ENCODE peak calls at places on chromosomes 2 and 18, in seven cellular contexts. One of them, this sample, is unnamed.

GRCh38 chr2:101135412-101136296 is 15.5 kb downstream of the TBC1D8 start:
- DNase-seq in K562: no peak
- DNase-seq in H1: no peak
- DNase-seq in SK-N-SH: no peak
- DNase-seq in HepG2: peak
- DNase-seq in GM12878: no peak
- DNase-seq in Panc1: no peak
- DNase-seq in this sample: no peak

GRCh38 chr2:68837861-68838341 is 33.3 kb downstream of the BMP10 start:
- DNase-seq in K562: no peak
- DNase-seq in H1: no peak
- DNase-seq in SK-N-SH: no peak
- DNase-seq in HepG2: no peak
- DNase-seq in GM12878: peak
- DNase-seq in Panc1: no peak
- DNase-seq in this sample: no peak

GRCh38 chr2:138395565-138396306 is 105.8 kb upstream of the SPOPL start:
- DNase-seq in K562: no peak
- DNase-seq in H1: no peak
- DNase-seq in SK-N-SH: no peak
- DNase-seq in HepG2: no peak
- DNase-seq in GM12878: no peak
- DNase-seq in Panc1: no peak
- DNase-seq in this sample: no peak

GRCh38 chr2:139177041-139177440 is 396.9 kb upstream of the NXPH2 start:
- DNase-seq in K562: no peak
- DNase-seq in H1: no peak
- DNase-seq in SK-N-SH: no peak
- DNase-seq in HepG2: no peak
- DNase-seq in GM12878: no peak
- DNase-seq in Panc1: no peak
- DNase-seq in this sample: no peak

GRCh38 chr2:118902279-118903028 is 39.5 kb upstream of the MARCO start:
- DNase-seq in K562: no peak
- DNase-seq in H1: no peak
- DNase-seq in SK-N-SH: no peak
- DNase-seq in HepG2: no peak
- DNase-seq in GM12878: no peak
- DNase-seq in Panc1: no peak
- DNase-seq in this sample: no peak

GRCh38 chr2:64779117-64779690 is 125.5 kb upstream of the SERTAD2 start:
- DNase-seq in K562: no peak
- DNase-seq in H1: no peak
- DNase-seq in SK-N-SH: no peak
- DNase-seq in HepG2: no peak
- DNase-seq in GM12878: no peak
- DNase-seq in Panc1: no peak
- DNase-seq in this sample: no peak

GRCh38 chr2:206004004-206004693 is 81.8 kb downstream of the INO80D start:
- DNase-seq in K562: peak
- DNase-seq in H1: peak
- DNase-seq in SK-N-SH: peak
- DNase-seq in HepG2: peak
- DNase-seq in GM12878: no peak
- DNase-seq in Panc1: no peak
- DNase-seq in this sample: peak

GRCh38 chr2:85710687-85711577 is 16.8 kb downstream of the GNLY start:
- DNase-seq in K562: no peak
- DNase-seq in H1: no peak
- DNase-seq in SK-N-SH: no peak
- DNase-seq in HepG2: no peak
- DNase-seq in GM12878: no peak
- DNase-seq in Panc1: no peak
- DNase-seq in this sample: no peak

GRCh38 chr18:58593930-58594329 is 35.0 kb downstream of the ALPK2 start:
- DNase-seq in K562: no peak
- DNase-seq in H1: no peak
- DNase-seq in SK-N-SH: no peak
- DNase-seq in HepG2: no peak
- DNase-seq in GM12878: no peak
- DNase-seq in Panc1: no peak
- DNase-seq in this sample: no peak

GRCh38 chr18:43141208-43141607 is 25.7 kb upstream of the RIT2 start:
- DNase-seq in K562: no peak
- DNase-seq in H1: no peak
- DNase-seq in SK-N-SH: peak
- DNase-seq in HepG2: no peak
- DNase-seq in GM12878: no peak
- DNase-seq in Panc1: no peak
- DNase-seq in this sample: no peak

GRCh38 chr18:45631077-45631476 is 15.8 kb downstream of the SLC14A2 start:
- DNase-seq in K562: no peak
- DNase-seq in H1: no peak
- DNase-seq in SK-N-SH: no peak
- DNase-seq in HepG2: no peak
- DNase-seq in GM12878: no peak
- DNase-seq in Panc1: no peak
- DNase-seq in this sample: no peak

GRCh38 chr2:231604101-231604684 is 11.5 kb downstream of the TEX44 start:
- DNase-seq in K562: no peak
- DNase-seq in H1: no peak
- DNase-seq in SK-N-SH: no peak
- DNase-seq in HepG2: peak
- DNase-seq in GM12878: no peak
- DNase-seq in Panc1: no peak
- DNase-seq in this sample: no peak

GRCh38 chr18:4084501-4084900 is 370.6 kb downstream of the DLGAP1 start:
- DNase-seq in K562: no peak
- DNase-seq in H1: no peak
- DNase-seq in SK-N-SH: no peak
- DNase-seq in HepG2: no peak
- DNase-seq in GM12878: no peak
- DNase-seq in Panc1: no peak
- DNase-seq in this sample: no peak

GRCh38 chr2:9206991-9207640 is 504 bp downstream of the ASAP2 start:
- DNase-seq in K562: peak
- DNase-seq in H1: no peak
- DNase-seq in SK-N-SH: peak
- DNase-seq in HepG2: no peak
- DNase-seq in GM12878: no peak
- DNase-seq in Panc1: no peak
- DNase-seq in this sample: no peak

GRCh38 chr18:67428805-67429204 is 87.7 kb downstream of the DSEL start:
- DNase-seq in K562: no peak
- DNase-seq in H1: no peak
- DNase-seq in SK-N-SH: no peak
- DNase-seq in HepG2: no peak
- DNase-seq in GM12878: no peak
- DNase-seq in Panc1: no peak
- DNase-seq in this sample: no peak

GRCh38 chr2:163785162-163785561 is 49.4 kb upstream of the FIGN start:
- DNase-seq in K562: no peak
- DNase-seq in H1: no peak
- DNase-seq in SK-N-SH: no peak
- DNase-seq in HepG2: no peak
- DNase-seq in GM12878: no peak
- DNase-seq in Panc1: no peak
- DNase-seq in this sample: no peak

GRCh38 chr2:167332358-167332757 is 444.1 kb downstream of the XIRP2 start:
- DNase-seq in K562: no peak
- DNase-seq in H1: no peak
- DNase-seq in SK-N-SH: no peak
- DNase-seq in HepG2: no peak
- DNase-seq in GM12878: no peak
- DNase-seq in Panc1: no peak
- DNase-seq in this sample: no peak

GRCh38 chr2:101205521-101205998 is 47.1 kb upstream of the CNOT11 start:
- DNase-seq in K562: no peak
- DNase-seq in H1: peak
- DNase-seq in SK-N-SH: peak
- DNase-seq in HepG2: peak
- DNase-seq in GM12878: no peak
- DNase-seq in Panc1: peak
- DNase-seq in this sample: peak

GRCh38 chr2:100321181-100321880 is 970 bp downstream of the LONRF2 start:
- DNase-seq in K562: peak
- DNase-seq in H1: no peak
- DNase-seq in SK-N-SH: peak
- DNase-seq in HepG2: no peak
- DNase-seq in GM12878: no peak
- DNase-seq in Panc1: no peak
- DNase-seq in this sample: no peak

GRCh38 chr2:170235860-170236638 is 58.1 kb downstream of the MYO3B start:
- DNase-seq in K562: peak
- DNase-seq in H1: no peak
- DNase-seq in SK-N-SH: peak
- DNase-seq in HepG2: peak
- DNase-seq in GM12878: no peak
- DNase-seq in Panc1: peak
- DNase-seq in this sample: peak

GRCh38 chr18:79870369-79871025 is 72.8 kb downstream of the KCNG2 start:
- DNase-seq in K562: no peak
- DNase-seq in H1: no peak
- DNase-seq in SK-N-SH: peak
- DNase-seq in HepG2: no peak
- DNase-seq in GM12878: no peak
- DNase-seq in Panc1: no peak
- DNase-seq in this sample: no peak

GRCh38 chr18:79872423-79872822 is 74.7 kb downstream of the KCNG2 start:
- DNase-seq in K562: no peak
- DNase-seq in H1: no peak
- DNase-seq in SK-N-SH: no peak
- DNase-seq in HepG2: no peak
- DNase-seq in GM12878: no peak
- DNase-seq in Panc1: no peak
- DNase-seq in this sample: no peak

GRCh38 chr18:79869591-79870368 is 72.0 kb downstream of the KCNG2 start:
- DNase-seq in K562: no peak
- DNase-seq in H1: no peak
- DNase-seq in SK-N-SH: no peak
- DNase-seq in HepG2: no peak
- DNase-seq in GM12878: no peak
- DNase-seq in Panc1: no peak
- DNase-seq in this sample: no peak

GRCh38 chr18:79871481-79872091 is 73.8 kb downstream of the KCNG2 start:
- DNase-seq in K562: no peak
- DNase-seq in H1: no peak
- DNase-seq in SK-N-SH: peak
- DNase-seq in HepG2: no peak
- DNase-seq in GM12878: no peak
- DNase-seq in Panc1: no peak
- DNase-seq in this sample: no peak

DNA sequence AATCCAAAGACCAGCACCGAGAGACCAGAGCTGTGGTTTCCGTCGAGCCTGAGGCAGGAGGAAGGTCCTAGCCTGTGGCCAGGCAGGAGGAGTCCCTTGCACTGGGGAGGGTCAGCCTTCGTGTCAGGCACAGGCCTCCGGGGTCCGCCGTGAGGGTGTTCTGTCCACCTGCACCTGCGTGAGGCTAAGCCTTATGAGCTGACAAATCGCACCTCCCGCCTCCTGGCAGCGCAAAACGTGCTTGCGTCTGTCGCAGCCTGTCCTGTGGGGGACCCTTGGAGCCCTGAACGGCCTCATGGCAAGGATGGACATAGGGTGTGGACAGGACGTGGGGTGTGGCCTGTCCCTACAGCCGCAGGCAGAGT is 73.3 kb downstream of the KCNG2 start:
- DNase-seq in K562: no peak
- DNase-seq in H1: no peak
- DNase-seq in SK-N-SH: no peak
- DNase-seq in HepG2: no peak
- DNase-seq in GM12878: no peak
- DNase-seq in Panc1: no peak
- DNase-seq in this sample: no peak
- TF ChIP-seq SIN3A in K562: no peak
- TF ChIP-seq SIN3A in H1: no peak
- TF ChIP-seq SIN3A in SK-N-SH: no peak
- TF ChIP-seq SIN3A in HepG2: no peak
- TF ChIP-seq SIN3A in GM12878: no peak
- TF ChIP-seq SIN3A in Panc1: no peak
- TF ChIP-seq SIN3A in this sample: no peak

DNA sequence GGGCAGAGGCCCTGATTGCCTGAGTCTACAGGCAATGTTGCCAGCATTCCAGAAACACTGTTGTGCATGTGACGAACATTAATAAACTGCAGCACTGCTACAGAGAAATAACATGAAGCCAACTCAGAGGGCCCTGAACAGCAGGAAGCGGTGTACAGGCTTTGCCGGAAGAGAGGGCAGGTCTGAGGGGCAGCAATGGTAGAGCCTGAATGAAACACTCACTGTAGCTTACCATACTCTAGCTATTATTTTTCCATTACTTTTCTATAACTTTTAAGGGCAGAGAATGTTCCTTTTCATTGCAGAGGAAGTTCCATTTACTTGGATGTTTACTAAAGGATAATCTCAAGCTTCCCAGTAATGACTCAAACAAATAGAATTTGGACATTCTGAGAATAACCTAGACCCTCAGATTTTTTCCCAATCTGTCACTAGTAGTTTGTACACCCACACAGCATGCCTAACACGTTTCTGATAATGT is 150.4 kb downstream of the MTX2 start:
- DNase-seq in K562: no peak
- DNase-seq in H1: no peak
- DNase-seq in SK-N-SH: no peak
- DNase-seq in HepG2: no peak
- DNase-seq in GM12878: no peak
- DNase-seq in Panc1: no peak
- DNase-seq in this sample: no peak
- TF ChIP-seq SIN3A in K562: no peak
- TF ChIP-seq SIN3A in H1: no peak
- TF ChIP-seq SIN3A in SK-N-SH: no peak
- TF ChIP-seq SIN3A in HepG2: no peak
- TF ChIP-seq SIN3A in GM12878: no peak
- TF ChIP-seq SIN3A in Panc1: no peak
- TF ChIP-seq SIN3A in this sample: no peak

GRCh38 chr2:219405451-219405850 is 12.7 kb upstream of the DES start:
- DNase-seq in K562: no peak
- DNase-seq in H1: no peak
- DNase-seq in SK-N-SH: no peak
- DNase-seq in HepG2: no peak
- DNase-seq in GM12878: no peak
- DNase-seq in Panc1: no peak
- DNase-seq in this sample: no peak
- TF ChIP-seq SIN3A in K562: no peak
- TF ChIP-seq SIN3A in H1: no peak
- TF ChIP-seq SIN3A in SK-N-SH: no peak
- TF ChIP-seq SIN3A in HepG2: no peak
- TF ChIP-seq SIN3A in GM12878: no peak
- TF ChIP-seq SIN3A in Panc1: no peak
- TF ChIP-seq SIN3A in this sample: no peak

DNA sequence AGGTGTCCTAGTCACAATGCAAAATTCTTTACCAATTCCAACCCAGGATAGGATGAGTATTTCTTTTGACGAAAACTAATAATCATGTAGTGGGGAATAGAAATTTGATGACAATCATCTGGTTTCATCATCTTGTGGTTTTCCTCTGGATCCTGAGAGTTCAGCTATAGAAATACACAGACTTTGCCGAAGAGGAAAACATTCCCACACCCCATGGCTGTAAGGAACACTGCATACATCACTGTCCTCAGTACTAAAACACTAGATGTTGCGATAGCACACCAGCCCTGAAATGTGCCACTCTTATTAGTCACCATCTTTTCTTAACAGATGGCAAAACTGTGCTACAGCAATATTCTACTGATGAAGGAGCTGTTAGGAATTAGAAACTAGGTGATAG is 29.4 kb downstream of the CERKL start:
- DNase-seq in K562: no peak
- DNase-seq in H1: no peak
- DNase-seq in SK-N-SH: no peak
- DNase-seq in HepG2: no peak
- DNase-seq in GM12878: no peak
- DNase-seq in Panc1: no peak
- DNase-seq in this sample: no peak
- TF ChIP-seq SIN3A in K562: no peak
- TF ChIP-seq SIN3A in H1: no peak
- TF ChIP-seq SIN3A in SK-N-SH: no peak
- TF ChIP-seq SIN3A in HepG2: no peak
- TF ChIP-seq SIN3A in GM12878: no peak
- TF ChIP-seq SIN3A in Panc1: no peak
- TF ChIP-seq SIN3A in this sample: no peak

This sample was measured in HCT116.